ENCODE peak calls at places on chromosomes 3 and 15, in eight cellular contexts. One of them, this sample, is unnamed.

GRCh38 chr3:156654834-156655233 is 19.6 kb upstream of the TIPARP start:
- DNase-seq in NCI-H1417: no peak
- DNase-seq in astrocyte of the spinal cord: no peak
- DNase-seq in activated T-cell treated with anti-CD3 and anti-CD28 coated beads for 1 hour: no peak
- DNase-seq in NCI-H446: no peak
- DNase-seq in SK-N-SH: no peak
- DNase-seq in stimulated activated CD4-positive, alpha-beta T cell treated with anti-CD3 and anti-CD28 coated beads, Interleukin-15, amount 100 ng/mL, for 24 hours: no peak
- DNase-seq in effector CD4-positive, alpha-beta T cell: no peak
- DNase-seq in this sample: no peak

GRCh38 chr3:54969652-54970051 is 41.8 kb upstream of the LRTM1 start:
- DNase-seq in astrocyte of the spinal cord: no peak
- DNase-seq in NCI-H1417: no peak
- DNase-seq in activated T-cell treated with anti-CD3 and anti-CD28 coated beads for 1 hour: no peak
- DNase-seq in NCI-H446: no peak
- DNase-seq in stimulated activated CD4-positive, alpha-beta T cell treated with anti-CD3 and anti-CD28 coated beads, Interleukin-15, amount 100 ng/mL, for 24 hours: no peak
- DNase-seq in SK-N-SH: no peak
- DNase-seq in effector CD4-positive, alpha-beta T cell: no peak
- DNase-seq in this sample: no peak

GRCh38 chr15:100863406-100864198 is 16.0 kb upstream of the ALDH1A3 start:
- DNase-seq in NCI-H1417: no peak
- DNase-seq in SK-N-SH: no peak
- DNase-seq in activated T-cell treated with anti-CD3 and anti-CD28 coated beads for 1 hour: no peak
- DNase-seq in effector CD4-positive, alpha-beta T cell: no peak
- DNase-seq in astrocyte of the spinal cord: no peak
- DNase-seq in stimulated activated CD4-positive, alpha-beta T cell treated with anti-CD3 and anti-CD28 coated beads, Interleukin-15, amount 100 ng/mL, for 24 hours: no peak
- DNase-seq in NCI-H446: no peak
- DNase-seq in this sample: no peak

GRCh38 chr3:128075516-128076464 is 23.6 kb downstream of the SEC61A1 start:
- DNase-seq in activated T-cell treated with anti-CD3 and anti-CD28 coated beads for 1 hour: peak; percentile 88
- DNase-seq in NCI-H1417: peak; percentile 92
- DNase-seq in stimulated activated CD4-positive, alpha-beta T cell treated with anti-CD3 and anti-CD28 coated beads, Interleukin-15, amount 100 ng/mL, for 24 hours: peak; percentile 88
- DNase-seq in effector CD4-positive, alpha-beta T cell: peak; percentile 81
- DNase-seq in astrocyte of the spinal cord: peak; percentile 86
- DNase-seq in NCI-H446: no peak
- DNase-seq in SK-N-SH: peak; percentile 72
- DNase-seq in this sample: peak; percentile 78

GRCh38 chr3:82293435-82293834 is 532.0 kb upstream of the GBE1 start:
- DNase-seq in astrocyte of the spinal cord: no peak
- DNase-seq in NCI-H1417: no peak
- DNase-seq in NCI-H446: no peak
- DNase-seq in SK-N-SH: no peak
- DNase-seq in effector CD4-positive, alpha-beta T cell: no peak
- DNase-seq in stimulated activated CD4-positive, alpha-beta T cell treated with anti-CD3 and anti-CD28 coated beads, Interleukin-15, amount 100 ng/mL, for 24 hours: no peak
- DNase-seq in activated T-cell treated with anti-CD3 and anti-CD28 coated beads for 1 hour: no peak
- DNase-seq in this sample: no peak

GRCh38 chr3:63353383-63353782 is 75.3 kb downstream of the SYNPR start:
- DNase-seq in SK-N-SH: no peak
- DNase-seq in NCI-H446: no peak
- DNase-seq in activated T-cell treated with anti-CD3 and anti-CD28 coated beads for 1 hour: no peak
- DNase-seq in NCI-H1417: no peak
- DNase-seq in effector CD4-positive, alpha-beta T cell: no peak
- DNase-seq in astrocyte of the spinal cord: peak; percentile 42
- DNase-seq in stimulated activated CD4-positive, alpha-beta T cell treated with anti-CD3 and anti-CD28 coated beads, Interleukin-15, amount 100 ng/mL, for 24 hours: no peak
- DNase-seq in this sample: no peak

GRCh38 chr3:72295276-72295973 is 510.5 kb upstream of the PROK2 start:
- DNase-seq in stimulated activated CD4-positive, alpha-beta T cell treated with anti-CD3 and anti-CD28 coated beads, Interleukin-15, amount 100 ng/mL, for 24 hours: no peak
- DNase-seq in SK-N-SH: peak; percentile 61
- DNase-seq in NCI-H1417: no peak
- DNase-seq in effector CD4-positive, alpha-beta T cell: no peak
- DNase-seq in astrocyte of the spinal cord: no peak
- DNase-seq in NCI-H446: no peak
- DNase-seq in activated T-cell treated with anti-CD3 and anti-CD28 coated beads for 1 hour: no peak
- DNase-seq in this sample: no peak

GRCh38 chr15:66907826-66908502 is 157.4 kb upstream of the SMAD3 start:
- DNase-seq in NCI-H446: no peak
- DNase-seq in effector CD4-positive, alpha-beta T cell: no peak
- DNase-seq in NCI-H1417: no peak
- DNase-seq in astrocyte of the spinal cord: no peak
- DNase-seq in SK-N-SH: no peak
- DNase-seq in stimulated activated CD4-positive, alpha-beta T cell treated with anti-CD3 and anti-CD28 coated beads, Interleukin-15, amount 100 ng/mL, for 24 hours: no peak
- DNase-seq in activated T-cell treated with anti-CD3 and anti-CD28 coated beads for 1 hour: no peak
- DNase-seq in this sample: no peak

GRCh38 chr15:63052961-63053698 is 10.6 kb downstream of the TPM1 start:
- DNase-seq in NCI-H1417: no peak
- DNase-seq in activated T-cell treated with anti-CD3 and anti-CD28 coated beads for 1 hour: no peak
- DNase-seq in SK-N-SH: peak; percentile 44
- DNase-seq in stimulated activated CD4-positive, alpha-beta T cell treated with anti-CD3 and anti-CD28 coated beads, Interleukin-15, amount 100 ng/mL, for 24 hours: no peak
- DNase-seq in effector CD4-positive, alpha-beta T cell: no peak
- DNase-seq in astrocyte of the spinal cord: peak; percentile 35
- DNase-seq in NCI-H446: no peak
- DNase-seq in this sample: no peak

GRCh38 chr15:63950911-63951481 is 95.3 kb downstream of the DAPK2 start:
- DNase-seq in stimulated activated CD4-positive, alpha-beta T cell treated with anti-CD3 and anti-CD28 coated beads, Interleukin-15, amount 100 ng/mL, for 24 hours: no peak
- DNase-seq in NCI-H446: no peak
- DNase-seq in astrocyte of the spinal cord: peak; percentile 80
- DNase-seq in activated T-cell treated with anti-CD3 and anti-CD28 coated beads for 1 hour: no peak
- DNase-seq in SK-N-SH: no peak
- DNase-seq in NCI-H1417: no peak
- DNase-seq in effector CD4-positive, alpha-beta T cell: no peak
- DNase-seq in this sample: no peak

GRCh38 chr3:77939726-77940125 is 899.8 kb downstream of the ROBO2 start:
- DNase-seq in effector CD4-positive, alpha-beta T cell: no peak
- DNase-seq in astrocyte of the spinal cord: peak; percentile 7
- DNase-seq in NCI-H1417: no peak
- DNase-seq in NCI-H446: no peak
- DNase-seq in activated T-cell treated with anti-CD3 and anti-CD28 coated beads for 1 hour: no peak
- DNase-seq in stimulated activated CD4-positive, alpha-beta T cell treated with anti-CD3 and anti-CD28 coated beads, Interleukin-15, amount 100 ng/mL, for 24 hours: no peak
- DNase-seq in SK-N-SH: no peak
- DNase-seq in this sample: no peak

GRCh38 chr3:46693897-46694235 is 387 bp upstream of the ALS2CL start:
- DNase-seq in activated T-cell treated with anti-CD3 and anti-CD28 coated beads for 1 hour: peak; percentile 46
- DNase-seq in SK-N-SH: no peak
- DNase-seq in NCI-H1417: no peak
- DNase-seq in effector CD4-positive, alpha-beta T cell: peak; percentile 41
- DNase-seq in stimulated activated CD4-positive, alpha-beta T cell treated with anti-CD3 and anti-CD28 coated beads, Interleukin-15, amount 100 ng/mL, for 24 hours: peak; percentile 62
- DNase-seq in astrocyte of the spinal cord: no peak
- DNase-seq in NCI-H446: no peak
- DNase-seq in this sample: no peak

GRCh38 chr15:57032338-57032737 is 113.9 kb downstream of the TCF12 start:
- DNase-seq in NCI-H446: no peak
- DNase-seq in stimulated activated CD4-positive, alpha-beta T cell treated with anti-CD3 and anti-CD28 coated beads, Interleukin-15, amount 100 ng/mL, for 24 hours: no peak
- DNase-seq in SK-N-SH: no peak
- DNase-seq in activated T-cell treated with anti-CD3 and anti-CD28 coated beads for 1 hour: no peak
- DNase-seq in astrocyte of the spinal cord: no peak
- DNase-seq in NCI-H1417: no peak
- DNase-seq in effector CD4-positive, alpha-beta T cell: no peak
- DNase-seq in this sample: no peak

GRCh38 chr15:90650117-90650955 is 66.8 kb upstream of the BLM start:
- DNase-seq in NCI-H1417: no peak
- DNase-seq in stimulated activated CD4-positive, alpha-beta T cell treated with anti-CD3 and anti-CD28 coated beads, Interleukin-15, amount 100 ng/mL, for 24 hours: no peak
- DNase-seq in astrocyte of the spinal cord: peak; percentile 31
- DNase-seq in SK-N-SH: no peak
- DNase-seq in effector CD4-positive, alpha-beta T cell: no peak
- DNase-seq in activated T-cell treated with anti-CD3 and anti-CD28 coated beads for 1 hour: no peak
- DNase-seq in NCI-H446: no peak
- DNase-seq in this sample: no peak

GRCh38 chr3:66083961-66084270 is 45.2 kb upstream of the MAGI1 start:
- DNase-seq in SK-N-SH: no peak
- DNase-seq in activated T-cell treated with anti-CD3 and anti-CD28 coated beads for 1 hour: no peak
- DNase-seq in effector CD4-positive, alpha-beta T cell: no peak
- DNase-seq in stimulated activated CD4-positive, alpha-beta T cell treated with anti-CD3 and anti-CD28 coated beads, Interleukin-15, amount 100 ng/mL, for 24 hours: no peak
- DNase-seq in NCI-H446: no peak
- DNase-seq in NCI-H1417: no peak
- DNase-seq in astrocyte of the spinal cord: no peak
- DNase-seq in this sample: no peak

GRCh38 chr3:11391930-11392688 is 119.9 kb downstream of the ATG7 start:
- DNase-seq in astrocyte of the spinal cord: peak; percentile 88
- DNase-seq in SK-N-SH: peak; percentile 70
- DNase-seq in NCI-H1417: no peak
- DNase-seq in stimulated activated CD4-positive, alpha-beta T cell treated with anti-CD3 and anti-CD28 coated beads, Interleukin-15, amount 100 ng/mL, for 24 hours: no peak
- DNase-seq in effector CD4-positive, alpha-beta T cell: no peak
- DNase-seq in activated T-cell treated with anti-CD3 and anti-CD28 coated beads for 1 hour: no peak
- DNase-seq in NCI-H446: no peak
- DNase-seq in this sample: no peak

GRCh38 chr3:4983739-4984510 is 4.7 kb downstream of the BHLHE40 start:
- DNase-seq in SK-N-SH: no peak
- DNase-seq in NCI-H1417: no peak
- DNase-seq in stimulated activated CD4-positive, alpha-beta T cell treated with anti-CD3 and anti-CD28 coated beads, Interleukin-15, amount 100 ng/mL, for 24 hours: peak; percentile 81
- DNase-seq in activated T-cell treated with anti-CD3 and anti-CD28 coated beads for 1 hour: peak; percentile 53
- DNase-seq in astrocyte of the spinal cord: peak; percentile 94
- DNase-seq in NCI-H446: no peak
- DNase-seq in effector CD4-positive, alpha-beta T cell: peak; percentile 77
- DNase-seq in this sample: peak; percentile 56

GRCh38 chr3:58078610-58079009 is 70.4 kb downstream of the FLNB start:
- DNase-seq in activated T-cell treated with anti-CD3 and anti-CD28 coated beads for 1 hour: no peak
- DNase-seq in astrocyte of the spinal cord: no peak
- DNase-seq in NCI-H1417: no peak
- DNase-seq in effector CD4-positive, alpha-beta T cell: no peak
- DNase-seq in NCI-H446: no peak
- DNase-seq in stimulated activated CD4-positive, alpha-beta T cell treated with anti-CD3 and anti-CD28 coated beads, Interleukin-15, amount 100 ng/mL, for 24 hours: no peak
- DNase-seq in SK-N-SH: no peak
- DNase-seq in this sample: no peak

GRCh38 chr15:39419651-39420050 is 161.2 kb upstream of the THBS1 start:
- DNase-seq in NCI-H446: no peak
- DNase-seq in stimulated activated CD4-positive, alpha-beta T cell treated with anti-CD3 and anti-CD28 coated beads, Interleukin-15, amount 100 ng/mL, for 24 hours: no peak
- DNase-seq in effector CD4-positive, alpha-beta T cell: no peak
- DNase-seq in astrocyte of the spinal cord: no peak
- DNase-seq in SK-N-SH: no peak
- DNase-seq in activated T-cell treated with anti-CD3 and anti-CD28 coated beads for 1 hour: no peak
- DNase-seq in NCI-H1417: no peak
- DNase-seq in this sample: no peak

GRCh38 chr3:60954049-60954448 is 297.2 kb downstream of the FHIT start:
- DNase-seq in effector CD4-positive, alpha-beta T cell: no peak
- DNase-seq in SK-N-SH: no peak
- DNase-seq in stimulated activated CD4-positive, alpha-beta T cell treated with anti-CD3 and anti-CD28 coated beads, Interleukin-15, amount 100 ng/mL, for 24 hours: no peak
- DNase-seq in activated T-cell treated with anti-CD3 and anti-CD28 coated beads for 1 hour: no peak
- DNase-seq in astrocyte of the spinal cord: peak; percentile 40
- DNase-seq in NCI-H446: no peak
- DNase-seq in NCI-H1417: no peak
- DNase-seq in this sample: no peak

GRCh38 chr15:82039871-82040270 is 5.9 kb downstream of the MEX3B start:
- DNase-seq in NCI-H1417: no peak
- DNase-seq in NCI-H446: no peak
- DNase-seq in stimulated activated CD4-positive, alpha-beta T cell treated with anti-CD3 and anti-CD28 coated beads, Interleukin-15, amount 100 ng/mL, for 24 hours: no peak
- DNase-seq in effector CD4-positive, alpha-beta T cell: no peak
- DNase-seq in astrocyte of the spinal cord: no peak
- DNase-seq in activated T-cell treated with anti-CD3 and anti-CD28 coated beads for 1 hour: no peak
- DNase-seq in SK-N-SH: no peak
- DNase-seq in this sample: no peak

GRCh38 chr3:161104561-161105551 is at the start of gene B3GALNT1:
- DNase-seq in activated T-cell treated with anti-CD3 and anti-CD28 coated beads for 1 hour: no peak
- DNase-seq in effector CD4-positive, alpha-beta T cell: no peak
- DNase-seq in stimulated activated CD4-positive, alpha-beta T cell treated with anti-CD3 and anti-CD28 coated beads, Interleukin-15, amount 100 ng/mL, for 24 hours: peak; percentile 47
- DNase-seq in astrocyte of the spinal cord: peak; percentile 62
- DNase-seq in SK-N-SH: peak; percentile 81
- DNase-seq in NCI-H446: peak; percentile 23
- DNase-seq in NCI-H1417: peak; percentile 46
- DNase-seq in this sample: no peak

GRCh38 chr3:127709320-127710060 is 36.7 kb downstream of the ABTB1 start:
- DNase-seq in effector CD4-positive, alpha-beta T cell: no peak
- DNase-seq in NCI-H1417: no peak
- DNase-seq in NCI-H446: no peak
- DNase-seq in activated T-cell treated with anti-CD3 and anti-CD28 coated beads for 1 hour: no peak
- DNase-seq in astrocyte of the spinal cord: peak; percentile 28
- DNase-seq in SK-N-SH: no peak
- DNase-seq in stimulated activated CD4-positive, alpha-beta T cell treated with anti-CD3 and anti-CD28 coated beads, Interleukin-15, amount 100 ng/mL, for 24 hours: no peak
- DNase-seq in this sample: no peak

GRCh38 chr15:42165081-42165480 is 8.6 kb upstream of the PLA2G4F start:
- DNase-seq in NCI-H446: no peak
- DNase-seq in astrocyte of the spinal cord: no peak
- DNase-seq in stimulated activated CD4-positive, alpha-beta T cell treated with anti-CD3 and anti-CD28 coated beads, Interleukin-15, amount 100 ng/mL, for 24 hours: no peak
- DNase-seq in SK-N-SH: no peak
- DNase-seq in activated T-cell treated with anti-CD3 and anti-CD28 coated beads for 1 hour: no peak
- DNase-seq in NCI-H1417: no peak
- DNase-seq in effector CD4-positive, alpha-beta T cell: no peak
- DNase-seq in this sample: no peak

GRCh38 chr3:134197681-134198261 is 52.9 kb downstream of the RYK start:
- DNase-seq in stimulated activated CD4-positive, alpha-beta T cell treated with anti-CD3 and anti-CD28 coated beads, Interleukin-15, amount 100 ng/mL, for 24 hours: no peak
- DNase-seq in astrocyte of the spinal cord: peak; percentile 80
- DNase-seq in SK-N-SH: peak; percentile 48
- DNase-seq in NCI-H446: peak; percentile 38
- DNase-seq in effector CD4-positive, alpha-beta T cell: no peak
- DNase-seq in NCI-H1417: peak; percentile 10
- DNase-seq in activated T-cell treated with anti-CD3 and anti-CD28 coated beads for 1 hour: no peak
- DNase-seq in this sample: no peak

GRCh38 chr3:123028233-123028828 is 768 bp upstream of the SEMA5B start:
- DNase-seq in SK-N-SH: peak; percentile 79
- DNase-seq in astrocyte of the spinal cord: peak; percentile 71
- DNase-seq in NCI-H446: peak; percentile 64
- DNase-seq in NCI-H1417: peak; percentile 57
- DNase-seq in effector CD4-positive, alpha-beta T cell: no peak
- DNase-seq in stimulated activated CD4-positive, alpha-beta T cell treated with anti-CD3 and anti-CD28 coated beads, Interleukin-15, amount 100 ng/mL, for 24 hours: peak; percentile 35
- DNase-seq in activated T-cell treated with anti-CD3 and anti-CD28 coated beads for 1 hour: no peak
- DNase-seq in this sample: no peak

GRCh38 chr3:172330413-172330812 is 117.8 kb downstream of the GHSR start:
- DNase-seq in SK-N-SH: no peak
- DNase-seq in astrocyte of the spinal cord: no peak
- DNase-seq in stimulated activated CD4-positive, alpha-beta T cell treated with anti-CD3 and anti-CD28 coated beads, Interleukin-15, amount 100 ng/mL, for 24 hours: no peak
- DNase-seq in NCI-H446: no peak
- DNase-seq in activated T-cell treated with anti-CD3 and anti-CD28 coated beads for 1 hour: no peak
- DNase-seq in NCI-H1417: no peak
- DNase-seq in effector CD4-positive, alpha-beta T cell: no peak
- DNase-seq in this sample: no peak

GRCh38 chr15:90266061-90266431 is 574 bp downstream of the NGRN start:
- DNase-seq in astrocyte of the spinal cord: no peak
- DNase-seq in SK-N-SH: peak; percentile 72
- DNase-seq in NCI-H446: no peak
- DNase-seq in NCI-H1417: peak; percentile 47
- DNase-seq in activated T-cell treated with anti-CD3 and anti-CD28 coated beads for 1 hour: no peak
- DNase-seq in effector CD4-positive, alpha-beta T cell: no peak
- DNase-seq in stimulated activated CD4-positive, alpha-beta T cell treated with anti-CD3 and anti-CD28 coated beads, Interleukin-15, amount 100 ng/mL, for 24 hours: peak; percentile 71
- DNase-seq in this sample: no peak

GRCh38 chr15:27696530-27696929 is 402.6 kb downstream of the OCA2 start:
- DNase-seq in stimulated activated CD4-positive, alpha-beta T cell treated with anti-CD3 and anti-CD28 coated beads, Interleukin-15, amount 100 ng/mL, for 24 hours: no peak
- DNase-seq in NCI-H446: no peak
- DNase-seq in NCI-H1417: peak; percentile 2
- DNase-seq in effector CD4-positive, alpha-beta T cell: no peak
- DNase-seq in activated T-cell treated with anti-CD3 and anti-CD28 coated beads for 1 hour: no peak
- DNase-seq in astrocyte of the spinal cord: no peak
- DNase-seq in SK-N-SH: no peak
- DNase-seq in this sample: no peak

GRCh38 chr15:75647370-75648155 is at the start of gene SNX33:
- DNase-seq in NCI-H446: no peak
- DNase-seq in stimulated activated CD4-positive, alpha-beta T cell treated with anti-CD3 and anti-CD28 coated beads, Interleukin-15, amount 100 ng/mL, for 24 hours: peak; percentile 80
- DNase-seq in SK-N-SH: peak; percentile 94
- DNase-seq in NCI-H1417: peak; percentile 5
- DNase-seq in effector CD4-positive, alpha-beta T cell: peak; percentile 46
- DNase-seq in astrocyte of the spinal cord: peak; percentile 91
- DNase-seq in activated T-cell treated with anti-CD3 and anti-CD28 coated beads for 1 hour: peak; percentile 36
- DNase-seq in this sample: peak; percentile 37

This sample was measured in T follicular helper cell.